ENCODE peak calls at places on chromosomes 11 and 22, in four cellular contexts. J is adrenal gland, M is left ventricle myocardium inferior, Z is psoas muscle. N is an unnamed sample.

GRCh38 chr11:72618801-72619200 is 55.4 kb downstream of the PDE2A start:
- DNase-seq in J (no peak), Z (no peak), M (no peak), N (no peak)

GRCh38 chr11:61826930-61827572 is 1.0 kb upstream of the FADS2 start:
- DNase-seq in J (no peak), M (no peak), Z (no peak), N (no peak)

GRCh38 chr11:121435796-121436511 is 16.2 kb upstream of the SORL1 start:
- DNase-seq in M (no peak), J (no peak), Z (no peak), N (no peak)

GRCh38 chr11:44530413-44531115 is 34.9 kb upstream of the CD82 start:
- DNase-seq in J (no peak), M (no peak), Z (no peak), N (no peak)

GRCh38 chr11:106695506-106695905 is 322.8 kb downstream of the GUCY1A2 start:
- DNase-seq in M (no peak), Z (no peak), J (no peak), N (peak; percentile 43)

GRCh38 chr11:43983221-43983795 is 40.9 kb downstream of the C11orf96 start:
- DNase-seq in J (no peak), M (no peak), Z (no peak), N (no peak)

GRCh38 chr11:1100417-1101245 is 26.0 kb downstream of the MUC2 start:
- DNase-seq in M (no peak), Z (no peak), J (no peak), N (no peak)

GRCh38 chr11:1760351-1761109 is 3.2 kb downstream of the CTSD start:
- DNase-seq in J (peak; percentile 95), M (peak; percentile 89), Z (peak; percentile 91), N (peak; percentile 56)

GRCh38 chr11:115919341-115920086 is 415.3 kb upstream of the CADM1 start:
- DNase-seq in Z (no peak), M (no peak), J (no peak), N (peak; percentile 37)

GRCh38 chr11:27055065-27055682 is 14.6 kb downstream of the BBOX1 start:
- DNase-seq in J (no peak), M (no peak), Z (no peak), N (peak; percentile 37)

GRCh38 chr22:21754523-21755128 is 19.0 kb upstream of the YPEL1 start:
- DNase-seq in Z (peak; percentile 34), J (no peak), M (peak; percentile 28), N (no peak)

GRCh38 chr22:19526702-19527111 is 2.5 kb upstream of the CLDN5 start:
- DNase-seq in J (no peak), M (no peak), Z (no peak), N (no peak)

GRCh38 chr11:118998388-118998717 is 415 bp downstream of the CENATAC start:
- DNase-seq in J (no peak), Z (no peak), M (no peak), N (no peak)

GRCh38 chr22:37569921-37570660 is 9.8 kb downstream of the LGALS2 start:
- DNase-seq in Z (no peak), J (no peak), M (no peak), N (no peak)

GRCh38 chr22:42273855-42274451 is 3.5 kb upstream of the TCF20 start:
- DNase-seq in M (no peak), Z (no peak), J (no peak), N (no peak)

GRCh38 chr11:134736251-134737072 is 324.4 kb upstream of the B3GAT1 start:
- DNase-seq in M (no peak), Z (no peak), J (no peak), N (no peak)

GRCh38 chr11:8040261-8040920 is 40.6 kb upstream of the TUB start:
- DNase-seq in M (no peak), Z (no peak), J (no peak), N (no peak)

GRCh38 chr11:77167111-77167626 is 39.1 kb downstream of the MYO7A start:
- DNase-seq in M (peak; percentile 9), J (no peak), Z (no peak), N (no peak)

GRCh38 chr22:38272373-38273134 is at the start of gene TMEM184B:
- DNase-seq in M (peak; percentile 83), J (peak; percentile 85), Z (peak; percentile 86), N (no peak)

GRCh38 chr22:39738746-39739145 is 154.8 kb downstream of the ENTHD1 start:
- DNase-seq in M (no peak), Z (no peak), J (no peak), N (peak; percentile 2)

GRCh38 chr11:26801601-26802000 is 79.7 kb upstream of the SLC5A12 start:
- DNase-seq in Z (no peak), M (no peak), J (no peak), N (no peak)

GRCh38 chr11:128830836-128831780 is 36.0 kb downstream of the KCNJ1 start:
- DNase-seq in Z (peak; percentile 78), M (peak; percentile 78), J (peak; percentile 80), N (peak; percentile 43)

GRCh38 chr22:44012172-44012571 is 11.9 kb upstream of the PARVB start:
- DNase-seq in M (no peak), Z (no peak), J (no peak), N (no peak)

GRCh38 chr11:95519912-95520311 is 269.7 kb downstream of the FAM76B start:
- DNase-seq in J (no peak), M (no peak), Z (no peak), N (no peak)

GRCh38 chr11:132111781-132112380 is 741.5 kb downstream of the NTM start:
- DNase-seq in Z (no peak), J (no peak), M (no peak), N (no peak)

GRCh38 chr11:116792869-116793475 is 1.3 kb upstream of the APOA5 start:
- DNase-seq in M (no peak), Z (no peak), J (no peak), N (no peak)

GRCh38 chr11:32081129-32081641 is 9.7 kb upstream of the RCN1 start:
- DNase-seq in Z (peak; percentile 10), J (no peak), M (peak; percentile 18), N (peak; percentile 36)

GRCh38 chr11:78149646-78150045 is 10.2 kb upstream of the ALG8 start:
- DNase-seq in Z (no peak), M (no peak), J (no peak), N (peak; percentile 3)

GRCh38 chr22:46087336-46087690 is 63.0 kb upstream of the PPARA start:
- DNase-seq in M (no peak), Z (no peak), J (no peak), N (no peak)
- H3K4me3 ChIP-seq in M (peak overlapping the region; percentile 96), Z (peak overlapping the region; percentile 48), J (no peak overlapping the region), N (no peak overlapping the region)

DNA sequence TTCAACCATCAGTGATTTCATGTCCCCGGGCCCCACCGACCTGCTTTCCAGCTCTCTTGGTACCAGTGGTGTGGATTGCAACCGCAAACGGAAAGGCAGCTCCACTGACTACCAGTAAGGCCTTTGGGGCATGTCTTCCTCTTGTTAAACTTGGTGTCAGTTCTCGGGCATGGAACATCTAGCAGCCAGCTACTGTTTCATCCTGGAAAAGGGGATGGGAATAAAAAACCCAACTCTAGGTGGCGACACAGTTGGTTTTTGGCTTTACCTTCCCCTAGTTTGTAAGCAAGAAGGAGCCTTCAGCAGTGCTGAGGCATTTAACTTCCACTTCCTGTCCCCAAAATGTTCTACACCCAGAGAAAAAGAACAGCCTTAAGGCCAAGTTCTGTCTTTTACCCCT is 76.7 kb downstream of the BMAL1 start:
- DNase-seq in Z (no peak), M (no peak), J (no peak), N (no peak)
- TF ChIP-seq CTCF in Z (no peak), M (peak; percentile 10), J (no peak), N (peak; percentile 43)

GRCh38 chr11:120363436-120363835 is 27.2 kb downstream of the ARHGEF12 start:
- DNase-seq in M (no peak), Z (no peak), J (no peak), N (no peak)

GRCh38 chr11:120357620-120358019 is 21.4 kb downstream of the ARHGEF12 start:
- DNase-seq in M (no peak), J (no peak), Z (no peak), N (no peak)

GRCh38 chr11:120354068-120354467 is 17.9 kb downstream of the ARHGEF12 start:
- DNase-seq in M (no peak), J (no peak), Z (no peak), N (no peak)

GRCh38 chr11:120354779-120355178 is 18.6 kb downstream of the ARHGEF12 start:
- DNase-seq in Z (no peak), J (no peak), M (no peak), N (no peak)

DNA sequence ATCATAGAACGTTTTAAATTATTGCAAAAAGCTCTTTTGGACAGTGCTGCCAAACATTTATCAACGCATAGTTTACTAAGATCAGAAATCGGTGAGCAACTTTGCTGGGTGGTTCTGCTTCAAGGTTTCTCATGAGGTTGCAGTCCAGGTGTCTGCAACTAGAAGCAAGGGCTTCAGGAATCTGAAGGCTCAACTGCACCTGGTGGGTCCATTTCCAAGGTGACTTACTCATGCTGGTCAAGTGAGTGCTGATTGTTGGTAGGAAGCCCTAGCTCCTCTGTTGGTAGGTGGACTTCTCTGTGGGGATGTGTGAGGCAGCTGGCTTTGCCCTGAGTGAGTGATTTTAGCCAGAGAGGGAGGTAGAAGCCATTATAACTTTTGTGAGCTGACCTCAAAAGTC is 22.5 kb downstream of the ARHGEF12 start:
- DNase-seq in M (no peak), Z (no peak), J (no peak), N (no peak)
- H3K4me3 ChIP-seq in M (no peak overlapping the region), Z (no peak overlapping the region), J (no peak overlapping the region), N (no peak overlapping the region)

DNA sequence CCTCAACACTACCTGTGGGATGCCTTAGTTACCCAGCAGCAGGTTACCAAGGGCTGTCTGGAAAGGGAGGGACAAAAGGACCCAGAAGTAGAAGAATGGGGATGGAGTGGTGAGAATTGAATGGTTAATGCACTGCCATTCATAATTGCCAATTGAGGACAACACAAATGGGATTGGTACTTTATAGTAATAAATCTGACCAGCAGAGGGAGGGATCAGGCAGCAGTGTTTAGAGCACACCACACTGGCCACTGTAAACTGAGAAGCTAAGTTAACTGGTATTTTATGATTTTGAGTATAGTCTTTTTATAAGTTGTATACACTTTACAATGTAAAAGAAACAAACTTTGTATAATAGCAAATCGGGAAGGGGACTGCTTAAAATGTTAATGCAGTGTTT is 10.7 kb downstream of the TBRG1 start:
- DNase-seq in J (no peak), M (no peak), Z (no peak), N (no peak)
- TF ChIP-seq CTCF in J (no peak), M (peak; percentile 16), Z (no peak), N (peak; percentile 46)

DNA sequence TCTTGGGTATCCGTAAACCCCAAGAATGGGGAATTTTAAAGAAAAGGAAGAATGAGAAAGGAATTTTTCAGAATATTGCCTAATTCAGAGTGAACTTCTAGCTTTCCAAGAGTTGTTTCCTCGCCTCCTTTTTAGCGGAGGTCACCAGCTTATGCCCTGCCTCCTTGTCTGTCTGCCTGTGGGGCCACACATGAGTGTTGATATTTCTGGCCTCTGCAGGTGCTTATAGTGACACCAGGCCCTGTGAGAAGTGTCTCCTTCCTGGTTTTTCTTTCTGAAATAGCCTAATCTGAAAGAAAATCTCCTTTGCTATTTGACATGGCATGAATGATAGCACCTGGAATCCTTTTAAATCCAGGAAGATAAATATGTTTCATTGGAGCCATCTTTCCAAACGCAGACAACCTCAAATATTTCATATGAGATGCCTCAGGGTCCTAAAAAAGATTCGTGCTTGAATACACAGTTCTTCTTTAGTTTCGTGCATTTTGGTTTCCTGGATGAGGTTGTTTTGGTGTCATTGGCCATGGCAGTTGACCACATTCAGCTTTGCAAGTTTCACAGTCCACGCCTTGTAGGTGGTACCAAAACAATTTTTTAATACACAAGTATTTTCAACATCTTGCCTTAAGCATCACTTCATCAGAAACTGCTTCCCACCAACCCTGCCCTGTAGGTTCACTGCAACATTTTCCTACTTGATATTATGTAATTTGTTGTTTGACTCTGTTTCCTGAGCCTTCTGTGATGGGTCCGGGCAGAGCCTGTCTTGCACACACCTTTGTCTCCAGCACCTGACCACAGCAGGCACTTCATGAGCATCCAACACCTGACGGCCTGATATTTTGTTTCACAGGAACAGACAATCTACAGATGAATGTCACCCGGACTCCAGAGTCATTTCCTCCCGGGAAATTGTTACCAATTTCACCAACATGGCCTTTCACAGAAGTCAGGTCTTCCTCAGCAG is 159.4 kb downstream of the C11orf91 start:
- DNase-seq in M (no peak), J (no peak), Z (no peak), N (no peak)
- H3K4me3 ChIP-seq in M (no peak overlapping the region), J (no peak overlapping the region), Z (no peak overlapping the region), N (no peak overlapping the region)

N was measured in retinal pigment epithelial cell.